ENCODE peak calls at places on chromosomes 1 and 21, in eight cellular contexts. One of them, this sample, is unnamed.

GRCh38 chr1:7334475-7335035 is 436.5 kb upstream of the VAMP3 start:
- DNase-seq in stomach: no peak
- DNase-seq in upper lobe of left lung: peak; percentile 1
- DNase-seq in endodermal cell: peak; percentile 46
- DNase-seq in cardiac muscle cell: no peak
- DNase-seq in psoas muscle: no peak
- DNase-seq in endothelial cell of umbilical vein: no peak
- DNase-seq in body of pancreas: no peak
- DNase-seq in this sample: peak; percentile 81

GRCh38 chr1:180535418-180535999 is 23.3 kb upstream of the OVAAL start:
- DNase-seq in stomach: no peak
- DNase-seq in upper lobe of left lung: no peak
- DNase-seq in endodermal cell: no peak
- DNase-seq in cardiac muscle cell: no peak
- DNase-seq in psoas muscle: no peak
- DNase-seq in endothelial cell of umbilical vein: no peak
- DNase-seq in body of pancreas: no peak
- DNase-seq in this sample: no peak

GRCh38 chr1:234955107-234955731 is 173.4 kb downstream of the TOMM20 start:
- DNase-seq in stomach: peak; percentile 60
- DNase-seq in upper lobe of left lung: peak; percentile 85
- DNase-seq in endodermal cell: no peak
- DNase-seq in cardiac muscle cell: no peak
- DNase-seq in psoas muscle: peak; percentile 79
- DNase-seq in endothelial cell of umbilical vein: peak; percentile 16
- DNase-seq in body of pancreas: peak; percentile 54
- DNase-seq in this sample: no peak

GRCh38 chr1:91523462-91523861 is 22.8 kb downstream of the CDC7 start:
- DNase-seq in stomach: no peak
- DNase-seq in upper lobe of left lung: no peak
- DNase-seq in endodermal cell: no peak
- DNase-seq in cardiac muscle cell: peak; percentile 4
- DNase-seq in psoas muscle: no peak
- DNase-seq in endothelial cell of umbilical vein: no peak
- DNase-seq in body of pancreas: no peak
- DNase-seq in this sample: peak; percentile 73

GRCh38 chr1:161420763-161421455 is 53.2 kb upstream of the CFAP126 start:
- DNase-seq in stomach: no peak
- DNase-seq in upper lobe of left lung: no peak
- DNase-seq in endodermal cell: peak; percentile 83
- DNase-seq in cardiac muscle cell: no peak
- DNase-seq in psoas muscle: no peak
- DNase-seq in endothelial cell of umbilical vein: no peak
- DNase-seq in body of pancreas: no peak
- DNase-seq in this sample: no peak

GRCh38 chr1:89865498-89866385 is 44.9 kb downstream of the LRRC8D start:
- DNase-seq in stomach: no peak
- DNase-seq in upper lobe of left lung: no peak
- DNase-seq in endodermal cell: no peak
- DNase-seq in cardiac muscle cell: no peak
- DNase-seq in psoas muscle: no peak
- DNase-seq in endothelial cell of umbilical vein: peak; percentile 78
- DNase-seq in body of pancreas: no peak
- DNase-seq in this sample: no peak

GRCh38 chr1:17587693-17588047 is 48.2 kb downstream of the ARHGEF10L start:
- DNase-seq in stomach: no peak
- DNase-seq in upper lobe of left lung: no peak
- DNase-seq in endodermal cell: peak; percentile 88
- DNase-seq in cardiac muscle cell: peak; percentile 56
- DNase-seq in psoas muscle: no peak
- DNase-seq in endothelial cell of umbilical vein: no peak
- DNase-seq in body of pancreas: no peak
- DNase-seq in this sample: no peak

GRCh38 chr1:156707486-156708244 is 2.3 kb upstream of the CRABP2 start:
- DNase-seq in stomach: no peak
- DNase-seq in upper lobe of left lung: no peak
- DNase-seq in endodermal cell: no peak
- DNase-seq in cardiac muscle cell: no peak
- DNase-seq in psoas muscle: no peak
- DNase-seq in endothelial cell of umbilical vein: no peak
- DNase-seq in body of pancreas: no peak
- DNase-seq in this sample: no peak

GRCh38 chr1:161089251-161089924 is at the start of gene NECTIN4:
- DNase-seq in stomach: peak; percentile 87
- DNase-seq in upper lobe of left lung: peak; percentile 85
- DNase-seq in endodermal cell: peak; percentile 67
- DNase-seq in cardiac muscle cell: no peak
- DNase-seq in psoas muscle: peak; percentile 44
- DNase-seq in endothelial cell of umbilical vein: no peak
- DNase-seq in body of pancreas: peak; percentile 82
- DNase-seq in this sample: no peak

GRCh38 chr1:20974069-20974468 is 187.0 kb upstream of the HP1BP3 start:
- DNase-seq in stomach: no peak
- DNase-seq in upper lobe of left lung: no peak
- DNase-seq in endodermal cell: no peak
- DNase-seq in cardiac muscle cell: no peak
- DNase-seq in psoas muscle: no peak
- DNase-seq in endothelial cell of umbilical vein: no peak
- DNase-seq in body of pancreas: no peak
- DNase-seq in this sample: no peak

GRCh38 chr1:29516063-29516820 is 279.9 kb downstream of the PTPRU start:
- DNase-seq in stomach: peak; percentile 19
- DNase-seq in upper lobe of left lung: no peak
- DNase-seq in endodermal cell: no peak
- DNase-seq in cardiac muscle cell: no peak
- DNase-seq in psoas muscle: no peak
- DNase-seq in endothelial cell of umbilical vein: no peak
- DNase-seq in body of pancreas: no peak
- DNase-seq in this sample: no peak

GRCh38 chr21:37451446-37451845 is 84.9 kb downstream of the DYRK1A start:
- DNase-seq in stomach: no peak
- DNase-seq in upper lobe of left lung: no peak
- DNase-seq in endodermal cell: no peak
- DNase-seq in cardiac muscle cell: no peak
- DNase-seq in psoas muscle: no peak
- DNase-seq in endothelial cell of umbilical vein: no peak
- DNase-seq in body of pancreas: no peak
- DNase-seq in this sample: no peak

GRCh38 chr1:47507921-47508894 is 70.4 kb downstream of the FOXD2 start:
- DNase-seq in stomach: peak; percentile 67
- DNase-seq in upper lobe of left lung: peak; percentile 22
- DNase-seq in endodermal cell: peak; percentile 80
- DNase-seq in cardiac muscle cell: peak; percentile 62
- DNase-seq in psoas muscle: peak; percentile 62
- DNase-seq in endothelial cell of umbilical vein: no peak
- DNase-seq in body of pancreas: peak; percentile 24
- DNase-seq in this sample: no peak

GRCh38 chr1:36115931-36116330 is 9.1 kb downstream of the COL8A2 start:
- DNase-seq in stomach: no peak
- DNase-seq in upper lobe of left lung: no peak
- DNase-seq in endodermal cell: no peak
- DNase-seq in cardiac muscle cell: no peak
- DNase-seq in psoas muscle: no peak
- DNase-seq in endothelial cell of umbilical vein: no peak
- DNase-seq in body of pancreas: no peak
- DNase-seq in this sample: no peak

GRCh38 chr1:33683913-33684312 is 180.0 kb upstream of the HMGB4 start:
- DNase-seq in stomach: no peak
- DNase-seq in upper lobe of left lung: no peak
- DNase-seq in endodermal cell: no peak
- DNase-seq in cardiac muscle cell: no peak
- DNase-seq in psoas muscle: no peak
- DNase-seq in endothelial cell of umbilical vein: no peak
- DNase-seq in body of pancreas: no peak
- DNase-seq in this sample: no peak

GRCh38 chr1:36083635-36084501 is at the start of gene TEKT2:
- DNase-seq in stomach: no peak
- DNase-seq in upper lobe of left lung: no peak
- DNase-seq in endodermal cell: peak; percentile 92
- DNase-seq in cardiac muscle cell: peak; percentile 82
- DNase-seq in psoas muscle: no peak
- DNase-seq in endothelial cell of umbilical vein: peak; percentile 52
- DNase-seq in body of pancreas: peak; percentile 52
- DNase-seq in this sample: no peak

GRCh38 chr1:35080171-35080854 is 1.1 kb downstream of the ZMYM1 start:
- DNase-seq in stomach: no peak
- DNase-seq in upper lobe of left lung: no peak
- DNase-seq in endodermal cell: no peak
- DNase-seq in cardiac muscle cell: no peak
- DNase-seq in psoas muscle: no peak
- DNase-seq in endothelial cell of umbilical vein: no peak
- DNase-seq in body of pancreas: no peak
- DNase-seq in this sample: no peak

GRCh38 chr21:27291006-27291405 is 324.1 kb upstream of the ADAMTS5 start:
- DNase-seq in stomach: no peak
- DNase-seq in upper lobe of left lung: no peak
- DNase-seq in endodermal cell: no peak
- DNase-seq in cardiac muscle cell: no peak
- DNase-seq in psoas muscle: no peak
- DNase-seq in endothelial cell of umbilical vein: no peak
- DNase-seq in body of pancreas: no peak
- DNase-seq in this sample: no peak

GRCh38 chr21:41943468-41944250 is 10.2 kb downstream of the C2CD2 start:
- DNase-seq in stomach: no peak
- DNase-seq in upper lobe of left lung: no peak
- DNase-seq in endodermal cell: no peak
- DNase-seq in cardiac muscle cell: no peak
- DNase-seq in psoas muscle: no peak
- DNase-seq in endothelial cell of umbilical vein: no peak
- DNase-seq in body of pancreas: no peak
- DNase-seq in this sample: no peak

GRCh38 chr1:100506221-100506620 is 31.7 kb upstream of the GPR88 start:
- DNase-seq in stomach: no peak
- DNase-seq in upper lobe of left lung: no peak
- DNase-seq in endodermal cell: no peak
- DNase-seq in cardiac muscle cell: no peak
- DNase-seq in psoas muscle: no peak
- DNase-seq in endothelial cell of umbilical vein: no peak
- DNase-seq in body of pancreas: no peak
- DNase-seq in this sample: no peak

GRCh38 chr1:12438349-12438924 is 179.6 kb downstream of the DHRS3 start:
- DNase-seq in stomach: no peak
- DNase-seq in upper lobe of left lung: no peak
- DNase-seq in endodermal cell: no peak
- DNase-seq in cardiac muscle cell: no peak
- DNase-seq in psoas muscle: no peak
- DNase-seq in endothelial cell of umbilical vein: no peak
- DNase-seq in body of pancreas: no peak
- DNase-seq in this sample: no peak

GRCh38 chr1:231630558-231631205 is 4.1 kb downstream of the DISC1 start:
- DNase-seq in stomach: no peak
- DNase-seq in upper lobe of left lung: no peak
- DNase-seq in endodermal cell: no peak
- DNase-seq in cardiac muscle cell: no peak
- DNase-seq in psoas muscle: no peak
- DNase-seq in endothelial cell of umbilical vein: no peak
- DNase-seq in body of pancreas: no peak
- DNase-seq in this sample: no peak
- H3K4me3 ChIP-seq in stomach: no peak overlapping the region
- H3K4me3 ChIP-seq in upper lobe of left lung: no peak overlapping the region
- H3K4me3 ChIP-seq in endodermal cell: no peak overlapping the region
- H3K4me3 ChIP-seq in cardiac muscle cell: no peak overlapping the region
- H3K4me3 ChIP-seq in psoas muscle: no peak overlapping the region
- H3K4me3 ChIP-seq in endothelial cell of umbilical vein: no peak overlapping the region
- H3K4me3 ChIP-seq in body of pancreas: no peak overlapping the region
- H3K4me3 ChIP-seq in this sample: no peak overlapping the region

GRCh38 chr1:22489278-22489677 is 37.6 kb downstream of the ZBTB40 start:
- DNase-seq in stomach: no peak
- DNase-seq in upper lobe of left lung: no peak
- DNase-seq in endodermal cell: no peak
- DNase-seq in cardiac muscle cell: no peak
- DNase-seq in psoas muscle: no peak
- DNase-seq in endothelial cell of umbilical vein: no peak
- DNase-seq in body of pancreas: no peak
- DNase-seq in this sample: no peak

GRCh38 chr1:22491995-22492726 is 40.5 kb downstream of the ZBTB40 start:
- DNase-seq in stomach: no peak
- DNase-seq in upper lobe of left lung: no peak
- DNase-seq in endodermal cell: no peak
- DNase-seq in cardiac muscle cell: no peak
- DNase-seq in psoas muscle: no peak
- DNase-seq in endothelial cell of umbilical vein: no peak
- DNase-seq in body of pancreas: no peak
- DNase-seq in this sample: no peak

GRCh38 chr1:22489823-22490222 is 38.2 kb downstream of the ZBTB40 start:
- DNase-seq in stomach: no peak
- DNase-seq in upper lobe of left lung: no peak
- DNase-seq in endodermal cell: no peak
- DNase-seq in cardiac muscle cell: no peak
- DNase-seq in psoas muscle: no peak
- DNase-seq in endothelial cell of umbilical vein: no peak
- DNase-seq in body of pancreas: no peak
- DNase-seq in this sample: no peak

GRCh38 chr1:22488319-22488718 is 36.7 kb downstream of the ZBTB40 start:
- DNase-seq in stomach: no peak
- DNase-seq in upper lobe of left lung: no peak
- DNase-seq in endodermal cell: no peak
- DNase-seq in cardiac muscle cell: peak; percentile 74
- DNase-seq in psoas muscle: no peak
- DNase-seq in endothelial cell of umbilical vein: peak; percentile 79
- DNase-seq in body of pancreas: no peak
- DNase-seq in this sample: no peak

DNA sequence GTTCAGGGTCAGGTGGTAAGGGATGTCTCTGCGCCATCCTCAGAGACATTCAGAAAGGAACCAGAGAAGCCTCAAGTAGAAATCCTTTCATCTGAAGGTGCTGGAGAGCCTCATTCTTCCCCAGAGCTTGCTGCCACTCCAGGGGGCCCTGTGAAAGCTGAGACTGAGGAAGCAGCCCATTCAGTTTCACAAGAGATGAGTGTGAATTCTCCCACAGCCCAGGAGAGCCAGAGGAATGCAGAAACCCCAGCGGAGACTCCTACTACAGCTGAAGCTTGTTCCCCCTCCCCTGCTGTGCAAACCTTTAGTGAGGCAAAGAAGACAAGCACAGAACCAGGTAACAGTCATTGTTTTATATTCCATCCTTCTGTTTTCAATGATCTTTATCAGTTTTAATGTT is 38.7 kb downstream of the ZBTB40 start:
- DNase-seq in stomach: no peak
- DNase-seq in upper lobe of left lung: no peak
- DNase-seq in endodermal cell: peak; percentile 91
- DNase-seq in cardiac muscle cell: no peak
- DNase-seq in psoas muscle: no peak
- DNase-seq in endothelial cell of umbilical vein: no peak
- DNase-seq in body of pancreas: no peak
- DNase-seq in this sample: no peak
- TF ChIP-seq CTCF in stomach: no peak
- TF ChIP-seq CTCF in upper lobe of left lung: no peak
- TF ChIP-seq CTCF in endodermal cell: no peak
- TF ChIP-seq CTCF in cardiac muscle cell: no peak
- TF ChIP-seq CTCF in psoas muscle: no peak
- TF ChIP-seq CTCF in endothelial cell of umbilical vein: no peak
- TF ChIP-seq CTCF in body of pancreas: no peak
- TF ChIP-seq CTCF in this sample: no peak

GRCh38 chr1:114089502-114090138 is 64.0 kb downstream of the SYT6 start:
- DNase-seq in stomach: no peak
- DNase-seq in upper lobe of left lung: no peak
- DNase-seq in endodermal cell: no peak
- DNase-seq in cardiac muscle cell: no peak
- DNase-seq in psoas muscle: no peak
- DNase-seq in endothelial cell of umbilical vein: no peak
- DNase-seq in body of pancreas: no peak
- DNase-seq in this sample: no peak
- H3K36me3 ChIP-seq in stomach: no peaks in the 10 kb centered on the region
- H3K36me3 ChIP-seq in upper lobe of left lung: no peaks in the 10 kb centered on the region
- H3K36me3 ChIP-seq in endodermal cell: no peaks in the 10 kb centered on the region
- H3K36me3 ChIP-seq in cardiac muscle cell: no peaks in the 10 kb centered on the region
- H3K36me3 ChIP-seq in psoas muscle: no peaks in the 10 kb centered on the region
- H3K36me3 ChIP-seq in endothelial cell of umbilical vein: no peaks in the 10 kb centered on the region
- H3K36me3 ChIP-seq in body of pancreas: no peaks in the 10 kb centered on the region
- H3K36me3 ChIP-seq in this sample: no peaks in the 10 kb centered on the region

GRCh38 chr21:45108808-45109800 is 34.7 kb downstream of the ADARB1 start:
- DNase-seq in stomach: no peak
- DNase-seq in upper lobe of left lung: no peak
- DNase-seq in endodermal cell: no peak
- DNase-seq in cardiac muscle cell: no peak
- DNase-seq in psoas muscle: no peak
- DNase-seq in endothelial cell of umbilical vein: peak; percentile 23
- DNase-seq in body of pancreas: no peak
- DNase-seq in this sample: no peak
- H3K4me3 ChIP-seq in stomach: peak overlapping the region; percentile 5
- H3K4me3 ChIP-seq in upper lobe of left lung: peak overlapping the region; percentile 9
- H3K4me3 ChIP-seq in endodermal cell: no peak overlapping the region
- H3K4me3 ChIP-seq in cardiac muscle cell: no peak overlapping the region
- H3K4me3 ChIP-seq in psoas muscle: peak overlapping the region; percentile 39
- H3K4me3 ChIP-seq in endothelial cell of umbilical vein: no peak overlapping the region
- H3K4me3 ChIP-seq in body of pancreas: no peak overlapping the region
- H3K4me3 ChIP-seq in this sample: no peak overlapping the region